ENCODE peak calls at places on chromosomes 2 and 18, in nine cellular contexts. One of them, this sample, is unnamed.

GRCh38 chr2:170840717-170841210 is 24.1 kb downstream of the GAD1 start:
- DNase-seq in PC-3: peak
- DNase-seq in GM06990: no peak
- DNase-seq in adrenal gland: no peak
- DNase-seq in ascending aorta: no peak
- DNase-seq in lower leg skin: no peak
- DNase-seq in spleen: no peak
- DNase-seq in NB4: no peak
- DNase-seq in K562: peak
- DNase-seq in this sample: no peak

GRCh38 chr18:23779696-23780303 is 90.5 kb downstream of the LAMA3 start:
- DNase-seq in PC-3: peak
- DNase-seq in GM06990: no peak
- DNase-seq in adrenal gland: no peak
- DNase-seq in ascending aorta: no peak
- DNase-seq in lower leg skin: no peak
- DNase-seq in spleen: no peak
- DNase-seq in NB4: no peak
- DNase-seq in K562: no peak
- DNase-seq in this sample: peak

GRCh38 chr2:151478011-151478410 is 68.3 kb downstream of the RIF1 start:
- DNase-seq in PC-3: peak
- DNase-seq in GM06990: no peak
- DNase-seq in adrenal gland: no peak
- DNase-seq in ascending aorta: no peak
- DNase-seq in lower leg skin: no peak
- DNase-seq in spleen: no peak
- DNase-seq in NB4: no peak
- DNase-seq in K562: no peak
- DNase-seq in this sample: peak

GRCh38 chr2:68935471-68935870 is 17.2 kb downstream of the GKN2 start:
- DNase-seq in PC-3: no peak
- DNase-seq in GM06990: no peak
- DNase-seq in adrenal gland: no peak
- DNase-seq in ascending aorta: no peak
- DNase-seq in lower leg skin: no peak
- DNase-seq in spleen: no peak
- DNase-seq in NB4: no peak
- DNase-seq in K562: no peak
- DNase-seq in this sample: no peak

GRCh38 chr2:20429528-20429927 is 17.3 kb upstream of the RHOB start:
- DNase-seq in PC-3: no peak
- DNase-seq in GM06990: no peak
- DNase-seq in adrenal gland: no peak
- DNase-seq in ascending aorta: no peak
- DNase-seq in lower leg skin: peak
- DNase-seq in spleen: no peak
- DNase-seq in NB4: no peak
- DNase-seq in K562: no peak
- DNase-seq in this sample: peak

GRCh38 chr18:73777356-73778051 is 370.1 kb downstream of the FBXO15 start:
- DNase-seq in PC-3: no peak
- DNase-seq in GM06990: no peak
- DNase-seq in adrenal gland: no peak
- DNase-seq in ascending aorta: no peak
- DNase-seq in lower leg skin: no peak
- DNase-seq in spleen: no peak
- DNase-seq in NB4: no peak
- DNase-seq in K562: no peak
- DNase-seq in this sample: no peak

GRCh38 chr2:171590116-171590515 is 67.8 kb downstream of the CYBRD1 start:
- DNase-seq in PC-3: no peak
- DNase-seq in GM06990: no peak
- DNase-seq in adrenal gland: no peak
- DNase-seq in ascending aorta: no peak
- DNase-seq in lower leg skin: no peak
- DNase-seq in spleen: no peak
- DNase-seq in NB4: no peak
- DNase-seq in K562: no peak
- DNase-seq in this sample: no peak

GRCh38 chr2:68931799-68932198 is 20.9 kb downstream of the GKN2 start:
- DNase-seq in PC-3: no peak
- DNase-seq in GM06990: no peak
- DNase-seq in adrenal gland: no peak
- DNase-seq in ascending aorta: no peak
- DNase-seq in lower leg skin: no peak
- DNase-seq in spleen: no peak
- DNase-seq in NB4: no peak
- DNase-seq in K562: no peak
- DNase-seq in this sample: no peak

GRCh38 chr2:101983486-101983885 is 8.3 kb upstream of the IL1R2 start:
- DNase-seq in PC-3: peak
- DNase-seq in GM06990: no peak
- DNase-seq in adrenal gland: no peak
- DNase-seq in ascending aorta: no peak
- DNase-seq in lower leg skin: no peak
- DNase-seq in spleen: no peak
- DNase-seq in NB4: no peak
- DNase-seq in K562: no peak
- DNase-seq in this sample: peak

GRCh38 chr2:70080597-70081200 is 6.6 kb upstream of the PCBP1 start:
- DNase-seq in PC-3: no peak
- DNase-seq in GM06990: no peak
- DNase-seq in adrenal gland: no peak
- DNase-seq in ascending aorta: no peak
- DNase-seq in lower leg skin: no peak
- DNase-seq in spleen: no peak
- DNase-seq in NB4: no peak
- DNase-seq in K562: no peak
- DNase-seq in this sample: peak

GRCh38 chr2:2191110-2191707 is 139.9 kb downstream of the MYT1L start:
- DNase-seq in PC-3: no peak
- DNase-seq in GM06990: no peak
- DNase-seq in adrenal gland: no peak
- DNase-seq in ascending aorta: no peak
- DNase-seq in lower leg skin: peak
- DNase-seq in spleen: no peak
- DNase-seq in NB4: no peak
- DNase-seq in K562: no peak
- DNase-seq in this sample: no peak

GRCh38 chr2:170253721-170254230 is 75.8 kb downstream of the MYO3B start:
- DNase-seq in PC-3: no peak
- DNase-seq in GM06990: no peak
- DNase-seq in adrenal gland: no peak
- DNase-seq in ascending aorta: no peak
- DNase-seq in lower leg skin: no peak
- DNase-seq in spleen: no peak
- DNase-seq in NB4: no peak
- DNase-seq in K562: peak
- DNase-seq in this sample: no peak

GRCh38 chr2:23566236-23567142 is 181.5 kb downstream of the KLHL29 start:
- DNase-seq in PC-3: peak
- DNase-seq in GM06990: no peak
- DNase-seq in adrenal gland: peak
- DNase-seq in ascending aorta: no peak
- DNase-seq in lower leg skin: no peak
- DNase-seq in spleen: no peak
- DNase-seq in NB4: peak
- DNase-seq in K562: peak
- DNase-seq in this sample: peak

GRCh38 chr2:23256643-23257042 is 128.3 kb upstream of the KLHL29 start:
- DNase-seq in PC-3: no peak
- DNase-seq in GM06990: no peak
- DNase-seq in adrenal gland: no peak
- DNase-seq in ascending aorta: no peak
- DNase-seq in lower leg skin: no peak
- DNase-seq in spleen: no peak
- DNase-seq in NB4: no peak
- DNase-seq in K562: no peak
- DNase-seq in this sample: no peak

GRCh38 chr2:148342091-148342490 is 302.5 kb upstream of the EPC2 start:
- DNase-seq in PC-3: no peak
- DNase-seq in GM06990: no peak
- DNase-seq in adrenal gland: no peak
- DNase-seq in ascending aorta: no peak
- DNase-seq in lower leg skin: no peak
- DNase-seq in spleen: no peak
- DNase-seq in NB4: no peak
- DNase-seq in K562: no peak
- DNase-seq in this sample: no peak

GRCh38 chr2:138391956-138392355 is 109.6 kb upstream of the SPOPL start:
- DNase-seq in PC-3: peak
- DNase-seq in GM06990: no peak
- DNase-seq in adrenal gland: no peak
- DNase-seq in ascending aorta: no peak
- DNase-seq in lower leg skin: no peak
- DNase-seq in spleen: no peak
- DNase-seq in NB4: no peak
- DNase-seq in K562: no peak
- DNase-seq in this sample: peak

GRCh38 chr2:118059919-118060478 is 28.3 kb upstream of the INSIG2 start:
- DNase-seq in PC-3: peak
- DNase-seq in GM06990: peak
- DNase-seq in adrenal gland: no peak
- DNase-seq in ascending aorta: no peak
- DNase-seq in lower leg skin: no peak
- DNase-seq in spleen: no peak
- DNase-seq in NB4: no peak
- DNase-seq in K562: no peak
- DNase-seq in this sample: no peak

GRCh38 chr18:24397131-24397693 is 412 bp downstream of the OSBPL1A start:
- DNase-seq in PC-3: peak
- DNase-seq in GM06990: peak
- DNase-seq in adrenal gland: peak
- DNase-seq in ascending aorta: peak
- DNase-seq in lower leg skin: peak
- DNase-seq in spleen: no peak
- DNase-seq in NB4: peak
- DNase-seq in K562: no peak
- DNase-seq in this sample: peak

GRCh38 chr2:146417942-146418341 is 1426.9 kb upstream of the ACVR2A start:
- DNase-seq in PC-3: peak
- DNase-seq in GM06990: no peak
- DNase-seq in adrenal gland: no peak
- DNase-seq in ascending aorta: no peak
- DNase-seq in lower leg skin: no peak
- DNase-seq in spleen: no peak
- DNase-seq in NB4: no peak
- DNase-seq in K562: no peak
- DNase-seq in this sample: peak

GRCh38 chr2:133918141-133918540 is 335.7 kb upstream of the MGAT5 start:
- DNase-seq in PC-3: no peak
- DNase-seq in GM06990: no peak
- DNase-seq in adrenal gland: no peak
- DNase-seq in ascending aorta: no peak
- DNase-seq in lower leg skin: no peak
- DNase-seq in spleen: no peak
- DNase-seq in NB4: no peak
- DNase-seq in K562: no peak
- DNase-seq in this sample: no peak

GRCh38 chr2:170224692-170225091 is 46.7 kb downstream of the MYO3B start:
- DNase-seq in PC-3: no peak
- DNase-seq in GM06990: no peak
- DNase-seq in adrenal gland: no peak
- DNase-seq in ascending aorta: no peak
- DNase-seq in lower leg skin: no peak
- DNase-seq in spleen: no peak
- DNase-seq in NB4: no peak
- DNase-seq in K562: no peak
- DNase-seq in this sample: no peak

GRCh38 chr2:195535911-195536522 is 121.0 kb upstream of the SLC39A10 start:
- DNase-seq in PC-3: no peak
- DNase-seq in GM06990: peak
- DNase-seq in adrenal gland: peak
- DNase-seq in ascending aorta: peak
- DNase-seq in lower leg skin: peak
- DNase-seq in spleen: peak
- DNase-seq in NB4: peak
- DNase-seq in K562: peak
- DNase-seq in this sample: no peak

GRCh38 chr18:49447810-49448745 is 12.4 kb downstream of the DYM start:
- DNase-seq in PC-3: peak
- DNase-seq in GM06990: peak
- DNase-seq in adrenal gland: peak
- DNase-seq in ascending aorta: no peak
- DNase-seq in lower leg skin: no peak
- DNase-seq in spleen: no peak
- DNase-seq in NB4: peak
- DNase-seq in K562: peak
- DNase-seq in this sample: peak
- TF ChIP-seq CTCF in PC-3: peak
- TF ChIP-seq CTCF in GM06990: peak
- TF ChIP-seq CTCF in adrenal gland: peak
- TF ChIP-seq CTCF in ascending aorta: no peak
- TF ChIP-seq CTCF in lower leg skin: no peak
- TF ChIP-seq CTCF in spleen: peak
- TF ChIP-seq CTCF in NB4: peak
- TF ChIP-seq CTCF in K562: peak
- TF ChIP-seq CTCF in this sample: peak

GRCh38 chr2:85437488-85438290 is 19.2 kb downstream of the SH2D6 start:
- DNase-seq in PC-3: peak
- DNase-seq in GM06990: peak
- DNase-seq in adrenal gland: peak
- DNase-seq in ascending aorta: peak
- DNase-seq in lower leg skin: peak
- DNase-seq in spleen: peak
- DNase-seq in NB4: peak
- DNase-seq in K562: peak
- DNase-seq in this sample: peak
- H3K4me3 ChIP-seq in PC-3: peak
- H3K4me3 ChIP-seq in GM06990: peak
- H3K4me3 ChIP-seq in adrenal gland: no peak
- H3K4me3 ChIP-seq in ascending aorta: peak
- H3K4me3 ChIP-seq in lower leg skin: no peak
- H3K4me3 ChIP-seq in spleen: peak
- H3K4me3 ChIP-seq in NB4: peak
- H3K4me3 ChIP-seq in K562: peak
- H3K4me3 ChIP-seq in this sample: peak

GRCh38 chr2:45650851-45651414 is 542 bp upstream of the PRKCE start:
- DNase-seq in PC-3: peak
- DNase-seq in GM06990: peak
- DNase-seq in adrenal gland: peak
- DNase-seq in ascending aorta: peak
- DNase-seq in lower leg skin: peak
- DNase-seq in spleen: peak
- DNase-seq in NB4: peak
- DNase-seq in K562: peak
- DNase-seq in this sample: peak
- TF ChIP-seq CTCF in PC-3: peak
- TF ChIP-seq CTCF in GM06990: peak
- TF ChIP-seq CTCF in adrenal gland: peak
- TF ChIP-seq CTCF in ascending aorta: peak
- TF ChIP-seq CTCF in lower leg skin: no peak
- TF ChIP-seq CTCF in spleen: peak
- TF ChIP-seq CTCF in NB4: peak
- TF ChIP-seq CTCF in K562: peak
- TF ChIP-seq CTCF in this sample: peak

DNA sequence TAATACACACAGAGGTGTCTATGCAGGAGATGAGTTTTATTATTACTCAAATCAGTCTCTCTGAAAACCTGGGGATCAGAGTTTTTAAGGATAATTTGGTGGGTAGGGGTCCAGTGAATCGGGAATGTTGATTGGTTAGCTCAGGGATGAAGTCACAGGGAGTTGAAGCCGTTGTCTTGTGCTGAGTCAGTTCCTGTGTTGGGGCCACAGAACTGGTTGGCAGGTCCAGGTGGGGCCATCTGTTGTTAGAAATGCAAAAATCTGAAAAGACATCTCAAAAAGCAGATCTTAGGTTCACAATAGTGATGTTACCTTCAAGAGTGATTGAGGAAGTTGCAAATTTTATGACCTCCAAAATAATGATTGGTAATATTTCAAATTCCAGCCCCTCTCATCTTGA is 86.9 kb downstream of the VSNL1 start:
- DNase-seq in PC-3: no peak
- DNase-seq in GM06990: no peak
- DNase-seq in adrenal gland: no peak
- DNase-seq in ascending aorta: peak
- DNase-seq in lower leg skin: no peak
- DNase-seq in spleen: no peak
- DNase-seq in NB4: no peak
- DNase-seq in K562: peak
- DNase-seq in this sample: peak
- H3K4me3 ChIP-seq in PC-3: no peak
- H3K4me3 ChIP-seq in GM06990: no peak
- H3K4me3 ChIP-seq in adrenal gland: no peak
- H3K4me3 ChIP-seq in ascending aorta: no peak
- H3K4me3 ChIP-seq in lower leg skin: no peak
- H3K4me3 ChIP-seq in spleen: no peak
- H3K4me3 ChIP-seq in NB4: no peak
- H3K4me3 ChIP-seq in K562: no peak
- H3K4me3 ChIP-seq in this sample: no peak

This sample was measured in epithelial cell of esophagus.